ENCODE peak calls at places on chromosomes 6 and 20, in six cellular contexts. One of them, this sample, is unnamed.

GRCh38 chr20:64168381-64169088 is 4.3 kb downstream of the MYT1 start:
- DNase-seq in CD8-positive, alpha-beta T cell: no peak
- DNase-seq in cardiac fibroblast: no peak
- DNase-seq in GM12878: no peak
- DNase-seq in heart right ventricle: no peak
- DNase-seq in astrocyte of the spinal cord: no peak
- DNase-seq in this sample: no peak

GRCh38 chr6:68473433-68474210 is 161.5 kb upstream of the ADGRB3 start:
- DNase-seq in CD8-positive, alpha-beta T cell: no peak
- DNase-seq in cardiac fibroblast: no peak
- DNase-seq in GM12878: no peak
- DNase-seq in heart right ventricle: no peak
- DNase-seq in astrocyte of the spinal cord: peak
- DNase-seq in this sample: no peak

GRCh38 chr20:58542411-58543095 is 27.4 kb upstream of the APCDD1L start:
- DNase-seq in CD8-positive, alpha-beta T cell: no peak
- DNase-seq in cardiac fibroblast: no peak
- DNase-seq in GM12878: no peak
- DNase-seq in heart right ventricle: no peak
- DNase-seq in astrocyte of the spinal cord: no peak
- DNase-seq in this sample: peak

GRCh38 chr6:35181313-35181932 is 32.3 kb upstream of the SCUBE3 start:
- DNase-seq in CD8-positive, alpha-beta T cell: no peak
- DNase-seq in cardiac fibroblast: peak
- DNase-seq in GM12878: no peak
- DNase-seq in heart right ventricle: no peak
- DNase-seq in astrocyte of the spinal cord: peak
- DNase-seq in this sample: peak

GRCh38 chr20:57174737-57175136 is 91.7 kb downstream of the BMP7 start:
- DNase-seq in CD8-positive, alpha-beta T cell: no peak
- DNase-seq in cardiac fibroblast: no peak
- DNase-seq in GM12878: no peak
- DNase-seq in heart right ventricle: no peak
- DNase-seq in astrocyte of the spinal cord: no peak
- DNase-seq in this sample: no peak

GRCh38 chr6:38723783-38724182 is 8.7 kb downstream of the DNAH8 start:
- DNase-seq in CD8-positive, alpha-beta T cell: no peak
- DNase-seq in cardiac fibroblast: no peak
- DNase-seq in GM12878: no peak
- DNase-seq in heart right ventricle: no peak
- DNase-seq in astrocyte of the spinal cord: no peak
- DNase-seq in this sample: no peak

GRCh38 chr20:35325385-35325784 is 33.2 kb upstream of the FAM83C start:
- DNase-seq in CD8-positive, alpha-beta T cell: no peak
- DNase-seq in cardiac fibroblast: no peak
- DNase-seq in GM12878: no peak
- DNase-seq in heart right ventricle: no peak
- DNase-seq in astrocyte of the spinal cord: no peak
- DNase-seq in this sample: no peak

GRCh38 chr6:9851541-9852380 is 563.1 kb downstream of the TFAP2A start:
- DNase-seq in CD8-positive, alpha-beta T cell: no peak
- DNase-seq in cardiac fibroblast: peak
- DNase-seq in GM12878: no peak
- DNase-seq in heart right ventricle: no peak
- DNase-seq in astrocyte of the spinal cord: no peak
- DNase-seq in this sample: peak

GRCh38 chr6:40022867-40023266 is 88.6 kb upstream of the MOCS1 start:
- DNase-seq in CD8-positive, alpha-beta T cell: no peak
- DNase-seq in cardiac fibroblast: no peak
- DNase-seq in GM12878: peak
- DNase-seq in heart right ventricle: no peak
- DNase-seq in astrocyte of the spinal cord: no peak
- DNase-seq in this sample: no peak

GRCh38 chr20:23244207-23244915 is 106.2 kb upstream of the NXT1 start:
- DNase-seq in CD8-positive, alpha-beta T cell: no peak
- DNase-seq in cardiac fibroblast: peak
- DNase-seq in GM12878: no peak
- DNase-seq in heart right ventricle: no peak
- DNase-seq in astrocyte of the spinal cord: no peak
- DNase-seq in this sample: no peak

GRCh38 chr20:62900052-62900691 is 26.1 kb downstream of the DIDO1 start:
- DNase-seq in CD8-positive, alpha-beta T cell: peak
- DNase-seq in cardiac fibroblast: peak
- DNase-seq in GM12878: no peak
- DNase-seq in heart right ventricle: peak
- DNase-seq in astrocyte of the spinal cord: peak
- DNase-seq in this sample: peak

GRCh38 chr6:35036059-35036827 is 104.9 kb downstream of the TCP11 start:
- DNase-seq in CD8-positive, alpha-beta T cell: no peak
- DNase-seq in cardiac fibroblast: no peak
- DNase-seq in GM12878: no peak
- DNase-seq in heart right ventricle: no peak
- DNase-seq in astrocyte of the spinal cord: no peak
- DNase-seq in this sample: no peak

GRCh38 chr6:6320901-6321300 is 439 bp upstream of the F13A1 start:
- DNase-seq in CD8-positive, alpha-beta T cell: no peak
- DNase-seq in cardiac fibroblast: no peak
- DNase-seq in GM12878: no peak
- DNase-seq in heart right ventricle: no peak
- DNase-seq in astrocyte of the spinal cord: peak
- DNase-seq in this sample: peak
- H3K4me3 ChIP-seq in CD8-positive, alpha-beta T cell: no peak
- H3K4me3 ChIP-seq in cardiac fibroblast: no peak
- H3K4me3 ChIP-seq in GM12878: peak
- H3K4me3 ChIP-seq in heart right ventricle: no peak
- H3K4me3 ChIP-seq in astrocyte of the spinal cord: no peak
- H3K4me3 ChIP-seq in this sample: no peak

GRCh38 chr20:41089555-41089954 is 47.8 kb upstream of the PLCG1 start:
- DNase-seq in CD8-positive, alpha-beta T cell: no peak
- DNase-seq in cardiac fibroblast: no peak
- DNase-seq in GM12878: no peak
- DNase-seq in heart right ventricle: no peak
- DNase-seq in astrocyte of the spinal cord: no peak
- DNase-seq in this sample: no peak
- TF ChIP-seq CTCF in CD8-positive, alpha-beta T cell: no peak
- TF ChIP-seq CTCF in cardiac fibroblast: no peak
- TF ChIP-seq CTCF in GM12878: no peak
- TF ChIP-seq CTCF in heart right ventricle: no peak
- TF ChIP-seq CTCF in astrocyte of the spinal cord: peak
- TF ChIP-seq CTCF in this sample: no peak

DNA sequence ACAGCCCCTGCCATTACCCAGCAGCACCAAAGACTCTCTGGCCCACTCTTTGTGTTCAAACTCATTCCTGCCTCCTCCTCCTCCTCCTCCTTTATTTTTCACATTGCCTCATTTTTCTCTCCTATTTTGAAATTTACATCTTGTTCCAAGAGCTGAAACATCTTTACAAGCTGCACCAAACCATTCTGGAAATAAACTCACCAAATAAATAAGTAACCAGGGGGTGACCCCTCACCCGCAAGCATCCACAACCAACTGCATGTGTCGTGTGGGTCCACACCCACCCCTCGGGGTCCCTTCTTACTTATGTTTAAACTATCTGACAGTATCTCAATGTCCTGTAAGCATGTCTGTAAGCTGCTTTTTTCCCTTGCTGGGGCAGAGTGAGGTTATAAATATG is 1.4 kb downstream of the KCNB1 start:
- DNase-seq in CD8-positive, alpha-beta T cell: no peak
- DNase-seq in cardiac fibroblast: no peak
- DNase-seq in GM12878: no peak
- DNase-seq in heart right ventricle: no peak
- DNase-seq in astrocyte of the spinal cord: no peak
- DNase-seq in this sample: no peak
- H3K4me3 ChIP-seq in CD8-positive, alpha-beta T cell: no peak
- H3K4me3 ChIP-seq in cardiac fibroblast: no peak
- H3K4me3 ChIP-seq in GM12878: no peak
- H3K4me3 ChIP-seq in heart right ventricle: no peak
- H3K4me3 ChIP-seq in astrocyte of the spinal cord: no peak
- H3K4me3 ChIP-seq in this sample: no peak

GRCh38 chr20:53181866-53182376 is 209.8 kb downstream of the TSHZ2 start:
- DNase-seq in CD8-positive, alpha-beta T cell: no peak
- DNase-seq in cardiac fibroblast: no peak
- DNase-seq in GM12878: no peak
- DNase-seq in heart right ventricle: no peak
- DNase-seq in astrocyte of the spinal cord: no peak
- DNase-seq in this sample: no peak

GRCh38 chr20:53183181-53183580 is 211.0 kb downstream of the TSHZ2 start:
- DNase-seq in CD8-positive, alpha-beta T cell: no peak
- DNase-seq in cardiac fibroblast: no peak
- DNase-seq in GM12878: no peak
- DNase-seq in heart right ventricle: no peak
- DNase-seq in astrocyte of the spinal cord: no peak
- DNase-seq in this sample: no peak

GRCh38 chr20:53177687-53178086 is 205.5 kb downstream of the TSHZ2 start:
- DNase-seq in CD8-positive, alpha-beta T cell: no peak
- DNase-seq in cardiac fibroblast: no peak
- DNase-seq in GM12878: no peak
- DNase-seq in heart right ventricle: no peak
- DNase-seq in astrocyte of the spinal cord: no peak
- DNase-seq in this sample: no peak

GRCh38 chr20:53179749-53180148 is 207.6 kb downstream of the TSHZ2 start:
- DNase-seq in CD8-positive, alpha-beta T cell: no peak
- DNase-seq in cardiac fibroblast: no peak
- DNase-seq in GM12878: no peak
- DNase-seq in heart right ventricle: no peak
- DNase-seq in astrocyte of the spinal cord: no peak
- DNase-seq in this sample: no peak

GRCh38 chr20:53180928-53181362 is 208.8 kb downstream of the TSHZ2 start:
- DNase-seq in CD8-positive, alpha-beta T cell: no peak
- DNase-seq in cardiac fibroblast: no peak
- DNase-seq in GM12878: no peak
- DNase-seq in heart right ventricle: no peak
- DNase-seq in astrocyte of the spinal cord: no peak
- DNase-seq in this sample: no peak
- TF ChIP-seq CTCF in CD8-positive, alpha-beta T cell: no peak
- TF ChIP-seq CTCF in cardiac fibroblast: no peak
- TF ChIP-seq CTCF in GM12878: no peak
- TF ChIP-seq CTCF in heart right ventricle: no peak
- TF ChIP-seq CTCF in astrocyte of the spinal cord: no peak
- TF ChIP-seq CTCF in this sample: no peak

DNA sequence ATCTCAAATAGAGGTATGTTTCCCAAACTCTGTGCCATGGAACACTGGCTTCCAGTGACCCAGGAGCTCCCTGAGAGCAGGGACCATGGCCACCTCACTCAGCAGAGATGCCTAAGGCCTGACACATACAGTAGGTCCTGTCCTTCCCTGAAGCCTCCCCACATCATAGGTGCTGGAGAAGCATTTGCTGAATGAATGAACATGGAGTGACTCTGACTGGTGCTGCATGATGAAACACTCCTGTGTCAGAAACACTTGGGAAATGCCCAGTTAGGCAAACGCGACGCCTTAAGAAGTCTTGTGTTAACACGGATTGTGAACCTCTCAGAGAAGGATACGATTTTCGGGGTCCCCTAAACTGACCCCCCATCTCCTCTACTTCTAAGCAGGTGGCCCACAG is 14.3 kb downstream of the SLA2 start:
- DNase-seq in CD8-positive, alpha-beta T cell: no peak
- DNase-seq in cardiac fibroblast: no peak
- DNase-seq in GM12878: no peak
- DNase-seq in heart right ventricle: no peak
- DNase-seq in astrocyte of the spinal cord: no peak
- DNase-seq in this sample: peak
- H3K4me3 ChIP-seq in CD8-positive, alpha-beta T cell: no peak
- H3K4me3 ChIP-seq in cardiac fibroblast: no peak
- H3K4me3 ChIP-seq in GM12878: no peak
- H3K4me3 ChIP-seq in heart right ventricle: no peak
- H3K4me3 ChIP-seq in astrocyte of the spinal cord: no peak
- H3K4me3 ChIP-seq in this sample: no peak

DNA sequence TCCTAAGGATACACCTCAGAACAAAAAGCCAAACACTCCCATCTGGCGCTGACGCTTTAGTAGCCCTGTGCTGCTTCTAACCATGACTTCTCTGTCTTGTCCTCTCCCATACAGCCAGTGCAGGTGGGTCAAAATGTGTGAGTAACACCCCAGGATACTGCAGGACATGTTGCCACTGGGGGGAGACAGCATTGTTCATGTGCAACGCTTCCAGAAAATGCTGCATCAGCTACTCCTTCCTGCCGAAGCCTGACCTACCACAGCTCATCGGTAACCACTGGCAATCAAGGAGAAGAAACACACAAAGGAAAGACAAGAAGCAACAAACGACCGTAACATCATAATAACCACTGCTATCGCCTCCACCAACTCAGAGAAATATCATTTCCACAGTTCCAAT is 1.4 kb downstream of the DEFB132 start:
- DNase-seq in CD8-positive, alpha-beta T cell: peak
- DNase-seq in cardiac fibroblast: peak
- DNase-seq in GM12878: no peak
- DNase-seq in heart right ventricle: no peak
- DNase-seq in astrocyte of the spinal cord: peak
- DNase-seq in this sample: peak
- TF ChIP-seq CTCF in CD8-positive, alpha-beta T cell: no peak
- TF ChIP-seq CTCF in cardiac fibroblast: peak
- TF ChIP-seq CTCF in GM12878: peak
- TF ChIP-seq CTCF in heart right ventricle: no peak
- TF ChIP-seq CTCF in astrocyte of the spinal cord: peak
- TF ChIP-seq CTCF in this sample: no peak

This sample was measured in epithelial cell of esophagus.